ENCODE peak calls at places on chromosomes 11 and 22, in six cellular contexts. J, A, N, S, T and U are unnamed samples. For H3K4me1, the result is how much of the 10 kb centered on the place peaks cover.

GRCh38 chr11:87057749-87058148 is 20.0 kb downstream of the TMEM135 start:
- DNase-seq in T (no peak), N (no peak), A (no peak), S (no peak), J (no peak), U (no peak)

GRCh38 chr11:45933131-45933821 is 10.8 kb downstream of the LARGE2 start:
- DNase-seq in T (no peak), J (no peak), N (no peak), S (peak), A (no peak), U (no peak)

GRCh38 chr22:20319041-20319744 is 667 bp downstream of the DGCR6L start:
- DNase-seq in S (peak), T (no peak), N (peak), J (no peak), A (peak), U (no peak)

GRCh38 chr11:83823461-83824025 is 537.4 kb upstream of the CCDC90B start:
- DNase-seq in A (no peak), S (no peak), T (no peak), N (no peak), J (no peak), U (no peak)

GRCh38 chr11:87219266-87219665 is 181.5 kb downstream of the TMEM135 start:
- DNase-seq in A (no peak), S (no peak), N (peak), T (no peak), J (no peak), U (no peak)

GRCh38 chr11:30346068-30346688 is 23.3 kb downstream of the ARL14EP start:
- DNase-seq in T (peak), J (no peak), S (no peak), N (peak), A (no peak), U (no peak)

GRCh38 chr11:114315749-114316368 is 19.7 kb downstream of the NNMT start:
- DNase-seq in A (no peak), T (no peak), J (peak), S (no peak), N (peak), U (no peak)

GRCh38 chr11:76512851-76513653 is 68.2 kb downstream of the EMSY start:
- DNase-seq in J (no peak), T (no peak), N (peak), S (no peak), A (no peak), U (no peak)

GRCh38 chr22:44580756-44581435 is 82.9 kb upstream of the RTL6 start:
- DNase-seq in N (no peak), S (peak), A (peak), J (no peak), T (no peak), U (no peak)

GRCh38 chr22:20459862-20460261 is 22.2 kb upstream of the SCARF2 start:
- DNase-seq in J (no peak), A (no peak), S (no peak), N (no peak), T (no peak), U (no peak)

GRCh38 chr11:12053606-12054361 is 45.4 kb upstream of the DKK3 start:
- DNase-seq in J (no peak), A (no peak), N (no peak), S (peak), T (no peak), U (no peak)

GRCh38 chr11:61828629-61829407 is 718 bp downstream of the FADS2 start:
- DNase-seq in J (peak), N (peak), T (no peak), A (peak), S (peak), U (peak)

GRCh38 chr22:32245042-32245441 is 10.1 kb downstream of the SLC5A4 start:
- DNase-seq in T (no peak), A (no peak), S (no peak), N (no peak), J (no peak), U (no peak)

GRCh38 chr11:34349882-34350281 is 7.9 kb downstream of the ABTB2 start:
- DNase-seq in T (no peak), S (no peak), A (no peak), J (no peak), N (no peak), U (no peak)

GRCh38 chr11:43278302-43278956 is 33.4 kb upstream of the API5 start:
- DNase-seq in A (no peak), S (no peak), N (peak), J (no peak), T (no peak), U (no peak)

GRCh38 chr22:48803993-48804810 is 1023.5 kb downstream of the BRD1 start:
- DNase-seq in A (no peak), T (no peak), N (no peak), S (no peak), J (no peak), U (no peak)
- H3K4me1 ChIP-seq in A (under half), T (under half), N (under half), S (under half), J (under half), U (under half)

DNA sequence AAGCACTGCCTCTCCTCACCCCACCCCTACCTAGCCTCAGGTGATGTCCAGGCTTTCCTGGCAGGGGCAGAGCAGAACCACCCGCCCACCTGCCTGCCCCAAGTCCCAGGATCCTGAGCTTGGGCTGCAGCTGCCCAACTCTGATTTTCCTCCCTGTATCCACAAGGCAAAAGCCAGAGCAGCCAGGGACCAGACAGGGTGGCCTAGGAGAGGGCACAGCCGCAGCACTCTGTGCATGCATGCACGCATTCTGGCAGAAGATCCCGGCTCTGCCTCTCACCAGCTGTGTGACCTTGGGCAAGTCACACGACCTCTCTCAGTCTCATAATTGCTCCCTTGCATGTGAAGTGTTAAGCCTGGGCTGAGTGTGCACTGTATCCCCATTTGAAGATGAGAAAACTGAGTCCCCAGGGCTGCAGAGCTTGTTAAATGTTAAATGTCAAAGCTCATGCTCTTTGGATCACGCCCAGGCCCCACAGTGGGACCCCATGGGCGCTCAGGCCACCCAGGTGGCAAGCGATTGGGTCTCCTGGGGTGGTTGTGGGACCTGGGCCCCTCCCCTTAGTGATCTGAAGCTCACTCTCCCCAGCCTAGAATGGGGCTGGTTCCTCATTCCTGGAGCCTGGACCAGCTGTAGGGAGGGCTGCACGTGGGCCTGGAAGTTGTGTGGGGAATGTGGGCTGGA is 2.8 kb upstream of the CARNS1 start:
- DNase-seq in N (no peak), S (no peak), J (no peak), T (no peak), A (no peak), U (no peak)
- H3K27ac ChIP-seq in N (no peak), S (no peak), J (no peak), T (no peak), A (no peak), U (no peak)

DNA sequence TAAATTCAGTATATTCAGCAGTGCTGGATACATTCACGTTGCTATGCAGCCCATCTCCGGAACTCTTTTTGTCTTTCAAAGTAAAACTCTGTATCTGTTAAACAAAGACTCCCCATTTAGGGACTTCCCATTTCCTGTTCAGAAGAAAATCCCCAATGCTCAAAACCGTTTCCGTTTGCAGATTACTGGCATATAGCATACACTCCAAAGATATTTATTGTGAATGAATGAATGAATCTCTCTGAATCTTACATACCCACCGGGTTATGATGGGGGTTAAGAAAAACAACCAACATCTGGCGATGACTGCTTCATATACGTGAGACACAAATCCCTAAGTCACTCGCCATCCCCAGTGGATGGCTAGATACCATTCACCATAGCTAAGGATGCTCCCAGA is 1.6 kb downstream of the THY1 start:
- DNase-seq in J (no peak), A (no peak), S (no peak), T (no peak), N (no peak), U (no peak)
- H3K4me3 ChIP-seq in J (no peak), A (no peak), S (no peak), T (no peak), N (peak), U (no peak)

GRCh38 chr22:46737105-46737975 is 712 bp downstream of the CERK start:
- DNase-seq in T (no peak), N (peak), A (no peak), S (no peak), J (no peak), U (no peak)
- H3K4me1 ChIP-seq in T (under half), N (under half), A (under half), S (half or more), J (under half), U (under half)

GRCh38 chr22:30457964-30458363 is 13.9 kb downstream of the SEC14L3 start:
- DNase-seq in J (no peak), A (no peak), S (no peak), N (no peak), T (no peak), U (no peak)

GRCh38 chr22:30459206-30460052 is 12.4 kb downstream of the SEC14L3 start:
- DNase-seq in J (no peak), A (no peak), N (no peak), T (no peak), S (no peak), U (no peak)

GRCh38 chr22:30460147-30460546 is 11.7 kb downstream of the SEC14L3 start:
- DNase-seq in A (no peak), N (no peak), T (no peak), J (peak), S (no peak), U (no peak)
- H3K27ac ChIP-seq in A (no peak), N (no peak), T (no peak), J (no peak), S (no peak), U (no peak)